ENCODE peak calls at places on chromosomes 6 and 20, in four cellular contexts. C is endothelial cell of umbilical vein, T is mammary epithelial cell, U is H1. Z is an unnamed sample.

GRCh38 chr6:131782764-131783163 is 25.1 kb upstream of the ENPP1 start:
- DNase-seq in C (no peak), T (no peak), U (no peak), Z (peak)

GRCh38 chr20:50244352-50245149 is 53.9 kb downstream of the CEBPB start:
- DNase-seq in C (no peak), T (peak), U (no peak), Z (no peak)

GRCh38 chr6:44162876-44163625 is 4.4 kb downstream of the CAPN11 start:
- DNase-seq in C (no peak), T (no peak), U (no peak), Z (no peak)

GRCh38 chr6:11093065-11093590 is 506 bp upstream of the SMIM13 start:
- DNase-seq in C (no peak), T (no peak), U (no peak), Z (peak)

GRCh38 chr20:33656010-33656782 is 5.9 kb upstream of the C20orf144 start:
- DNase-seq in C (no peak), T (no peak), U (no peak), Z (no peak)

GRCh38 chr6:54191460-54191859 is 80.2 kb downstream of the MLIP start:
- DNase-seq in C (peak), T (peak), U (no peak), Z (no peak)

GRCh38 chr20:62959998-62960436 is 7.5 kb downstream of the SLC17A9 start:
- DNase-seq in C (no peak), T (no peak), U (no peak), Z (no peak)

GRCh38 chr20:18632196-18632789 is 44.4 kb downstream of the DTD1 start:
- DNase-seq in C (peak), T (peak), U (peak), Z (peak)

GRCh38 chr6:159790947-159791598 is 806 bp downstream of the MRPL18 start:
- DNase-seq in C (no peak), T (peak), U (no peak), Z (no peak)

GRCh38 chr20:40676466-40676865 is 12.6 kb downstream of the MAFB start:
- DNase-seq in C (no peak), T (no peak), U (no peak), Z (peak)

GRCh38 chr6:130326496-130326895 is 39.3 kb upstream of the TMEM200A start:
- DNase-seq in C (no peak), T (no peak), U (no peak), Z (no peak)

GRCh38 chr20:37925265-37926165 is 22.6 kb downstream of the VSTM2L start:
- DNase-seq in C (no peak), T (no peak), U (no peak), Z (no peak)

GRCh38 chr6:116564921-116565872 is 6.1 kb upstream of the RWDD1 start:
- DNase-seq in C (peak), T (no peak), U (no peak), Z (no peak)

GRCh38 chr6:105487040-105487787 is 84.3 kb upstream of the PREP start:
- DNase-seq in C (no peak), T (no peak), U (no peak), Z (no peak)

GRCh38 chr6:152981989-152982767 is 663 bp downstream of the FBXO5 start:
- DNase-seq in C (no peak), T (no peak), U (no peak), Z (no peak)

GRCh38 chr6:118080547-118080946 is 173.5 kb downstream of the SLC35F1 start:
- DNase-seq in C (no peak), T (no peak), U (no peak), Z (no peak)

GRCh38 chr6:91860951-91861350 is 1274.1 kb upstream of the MAP3K7 start:
- DNase-seq in C (no peak), T (no peak), U (no peak), Z (no peak)

GRCh38 chr6:117595099-117595923 is 7.0 kb downstream of the GOPC start:
- DNase-seq in C (no peak), T (no peak), U (no peak), Z (no peak)

GRCh38 chr6:166169549-166170421 is 2.1 kb upstream of the TBXT start:
- DNase-seq in C (no peak), T (no peak), U (no peak), Z (no peak)

GRCh38 chr6:49866485-49866943 is at the start of gene CRISP1:
- DNase-seq in C (no peak), T (no peak), U (no peak), Z (no peak)
- H3K9ac ChIP-seq in C (no peak), T (no peak), U (no peak), Z (no peak)

GRCh38 chr20:44129996-44130718 is 56.8 kb downstream of the JPH2 start:
- DNase-seq in C (no peak), T (no peak), U (no peak), Z (no peak)

GRCh38 chr20:44123251-44123650 is 63.7 kb downstream of the JPH2 start:
- DNase-seq in C (no peak), T (no peak), U (no peak), Z (no peak)

GRCh38 chr20:44125332-44126127 is 61.5 kb downstream of the JPH2 start:
- DNase-seq in C (no peak), T (no peak), U (no peak), Z (no peak)

GRCh38 chr20:44123874-44124535 is 63.0 kb downstream of the JPH2 start:
- DNase-seq in C (no peak), T (no peak), U (no peak), Z (no peak)

GRCh38 chr20:44126445-44126844 is 60.5 kb downstream of the JPH2 start:
- DNase-seq in C (no peak), T (no peak), U (no peak), Z (no peak)
- H2AFZ ChIP-seq in C (no peak), T (no peak), U (no peak), Z (no peak)

GRCh38 chr6:147347882-147348214 is 143.6 kb downstream of the STXBP5 start:
- DNase-seq in C (no peak), T (no peak), U (no peak), Z (no peak)

GRCh38 chr6:147341486-147341885 is 137.3 kb downstream of the STXBP5 start:
- DNase-seq in C (no peak), T (no peak), U (no peak), Z (no peak)

GRCh38 chr6:147345902-147346301 is 141.7 kb downstream of the STXBP5 start:
- DNase-seq in C (no peak), T (no peak), U (no peak), Z (no peak)

DNA sequence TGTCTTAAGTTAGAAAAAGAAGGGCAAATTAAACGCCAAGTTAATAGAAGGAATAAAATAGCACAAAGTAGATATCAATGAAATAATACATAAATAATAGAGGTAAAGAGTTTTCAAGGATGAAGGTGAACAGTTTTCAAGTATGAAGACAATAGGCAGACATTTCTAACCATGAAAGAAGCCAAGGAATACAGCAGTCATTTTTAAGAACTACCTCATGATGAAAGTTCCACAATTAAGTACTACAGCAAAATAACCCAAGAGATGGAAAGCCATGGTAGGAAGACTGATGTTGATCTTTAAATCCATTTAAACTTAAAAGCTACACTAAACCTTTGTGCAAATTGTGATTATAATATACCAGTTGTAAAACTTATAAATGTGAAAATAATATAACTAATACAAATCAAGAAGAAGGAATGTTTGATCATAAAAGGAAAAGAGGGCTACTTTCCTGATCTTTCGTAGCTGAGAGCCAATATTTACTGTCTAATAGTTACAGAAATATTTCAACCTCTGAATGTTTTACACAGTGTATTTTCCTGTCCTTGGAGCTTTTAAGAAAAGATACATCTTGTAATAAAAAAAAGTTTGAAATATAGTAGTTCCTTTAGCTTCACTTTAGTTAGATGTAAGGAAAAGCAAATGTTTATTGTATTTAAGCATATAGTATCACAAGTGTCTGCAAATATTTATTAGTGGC is 143.1 kb downstream of the STXBP5 start:
- DNase-seq in C (no peak), T (no peak), U (no peak), Z (no peak)
- TF ChIP-seq EZH2 in C (no peak), T (no peak), U (no peak), Z (no peak)

GRCh38 chr6:128209771-128210170 is 308.9 kb upstream of the THEMIS start:
- DNase-seq in C (peak), T (no peak), U (no peak), Z (no peak)
- H3K9ac ChIP-seq in C (no peak), T (no peak), U (no peak), Z (no peak)

DNA sequence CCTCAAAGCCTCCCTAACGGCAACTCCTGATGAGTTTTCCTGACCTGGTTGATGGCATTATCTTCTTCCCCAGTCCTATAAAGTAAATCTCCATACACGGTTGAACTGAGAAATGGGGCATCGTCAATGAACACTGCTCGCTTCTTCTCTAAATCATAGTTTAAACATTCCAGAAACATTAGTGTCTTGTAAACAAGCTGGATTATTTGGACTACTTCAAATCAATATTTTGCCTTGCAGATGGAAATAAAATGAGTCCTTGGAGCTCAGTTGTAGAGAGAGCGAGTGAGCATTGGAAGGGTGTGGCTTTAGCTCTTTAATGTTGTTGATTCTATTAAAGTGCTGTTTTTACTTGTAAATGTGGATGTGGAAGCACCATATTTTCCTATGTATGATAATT is 18.3 kb downstream of the C6orf89 start:
- DNase-seq in C (no peak), T (no peak), U (no peak), Z (no peak)
- H2AFZ ChIP-seq in C (no peak), T (no peak), U (no peak), Z (no peak)

DNA sequence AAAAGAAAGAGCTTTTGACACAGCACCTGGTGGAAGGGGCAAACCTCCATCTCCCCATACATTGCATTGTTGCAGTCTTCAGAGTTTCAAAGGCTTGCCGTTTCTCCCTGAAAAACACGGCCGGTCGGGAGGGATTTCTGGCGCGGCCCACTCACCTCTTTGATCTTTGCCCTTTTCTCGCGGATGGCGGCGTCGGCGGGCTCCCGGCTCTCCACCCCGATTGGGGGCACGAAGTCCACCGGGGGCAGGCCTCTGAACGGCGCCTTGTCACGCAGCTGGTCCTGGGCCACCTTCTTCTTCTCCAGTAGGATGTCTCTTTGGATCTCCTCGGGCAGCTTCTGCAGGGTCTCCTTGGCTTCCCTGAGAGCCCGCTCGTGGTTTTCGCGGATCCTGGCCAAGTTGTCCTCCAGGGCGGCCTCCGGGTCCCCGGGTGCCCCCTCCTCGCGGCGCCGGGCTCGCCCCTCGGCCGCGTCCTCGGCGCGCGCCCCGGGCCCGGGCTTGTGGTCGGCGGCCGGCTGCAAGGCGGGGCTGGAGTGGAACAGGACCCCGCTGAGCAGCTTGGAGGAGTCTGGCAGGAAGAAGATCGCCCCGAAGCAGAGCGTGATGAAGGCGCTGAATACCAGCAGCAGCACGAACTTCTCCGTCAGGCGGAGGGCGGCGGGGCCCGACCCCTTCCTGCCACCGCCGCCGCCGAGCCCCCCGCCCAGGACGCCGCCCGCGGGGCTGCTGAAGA is 1.1 kb downstream of the MAN1A1 start:
- DNase-seq in C (peak), T (no peak), U (no peak), Z (peak)
- TF ChIP-seq EZH2 in C (no peak), T (peak), U (no peak), Z (no peak)

Z was measured in MM.1S.